ENCODE peak calls at places on chromosome 10, in ten cellular contexts. T, K, S, D, E, B, I, L, U and C are unnamed samples.
A peak's percentile ranks its signal among the peaks of the same experiment; 100 is the strongest.

GRCh38 chr10:16867556-16867955 is 50.3 kb upstream of the RSU1 start:
- DNase-seq in T (no peak), K (no peak), S (no peak), D (no peak), E (peak; percentile 92), B (no peak), I (no peak), L (no peak), U (no peak), C (no peak)

GRCh38 chr10:126518186-126519080 is 130.2 kb upstream of the ADAM12 start:
- DNase-seq in T (no peak), K (no peak), S (no peak), D (no peak), E (no peak), B (no peak), I (no peak), L (no peak), U (no peak), C (no peak)

GRCh38 chr10:72229261-72230251 is 13.5 kb upstream of the ASCC1 start:
- DNase-seq in T (no peak), K (no peak), S (peak; percentile 74), D (no peak), E (no peak), B (no peak), I (peak; percentile 74), L (no peak), U (no peak), C (no peak)

GRCh38 chr10:118873738-118874105 is 119.0 kb upstream of the CACUL1 start:
- DNase-seq in T (no peak), K (no peak), S (no peak), D (no peak), E (peak; percentile 22), B (no peak), I (no peak), L (no peak), U (no peak), C (no peak)

GRCh38 chr10:87550741-87551140 is 46.0 kb downstream of the MINPP1 start:
- DNase-seq in T (no peak), K (no peak), S (no peak), D (no peak), E (peak; percentile 80), B (no peak), I (no peak), L (no peak), U (no peak), C (no peak)

GRCh38 chr10:16835223-16835622 is 18.0 kb upstream of the RSU1 start:
- DNase-seq in T (peak; percentile 37), K (no peak), S (no peak), D (no peak), E (no peak), B (no peak), I (no peak), L (no peak), U (no peak), C (no peak)

GRCh38 chr10:6204063-6204340 is 1.3 kb downstream of the PFKFB3 start:
- DNase-seq in T (peak; percentile 56), K (peak; percentile 66), S (no peak), D (peak; percentile 76), E (no peak), B (peak; percentile 59), I (no peak), L (no peak), U (peak; percentile 51), C (peak; percentile 66)

GRCh38 chr10:92688927-92689662 is 660 bp upstream of the HHEX start:
- DNase-seq in T (no peak), K (peak; percentile 58), S (peak; percentile 74), D (peak; percentile 73), E (peak; percentile 36), B (peak; percentile 31), I (peak; percentile 69), L (peak; percentile 24), U (no peak), C (peak; percentile 44)

GRCh38 chr10:60820093-60820769 is 42.0 kb downstream of the CDK1 start:
- DNase-seq in T (no peak), K (no peak), S (no peak), D (no peak), E (peak; percentile 91), B (no peak), I (no peak), L (no peak), U (no peak), C (no peak)

GRCh38 chr10:132783165-132783736 is 2.7 kb downstream of the NKX6-2 start:
- DNase-seq in T (no peak), K (no peak), S (no peak), D (no peak), E (no peak), B (no peak), I (no peak), L (no peak), U (no peak), C (no peak)

GRCh38 chr10:118844731-118845573 is 90.2 kb upstream of the CACUL1 start:
- DNase-seq in T (no peak), K (no peak), S (no peak), D (no peak), E (peak; percentile 60), B (no peak), I (no peak), L (no peak), U (no peak), C (no peak)

GRCh38 chr10:14459670-14460069 is 128.9 kb upstream of the FRMD4A start:
- DNase-seq in T (no peak), K (no peak), S (no peak), D (no peak), E (peak; percentile 17), B (no peak), I (peak; percentile 11), L (no peak), U (no peak), C (no peak)

GRCh38 chr10:101224060-101224909 is 5.0 kb downstream of the LBX1 start:
- DNase-seq in T (no peak), K (no peak), S (no peak), D (peak; percentile 33), E (no peak), B (no peak), I (no peak), L (no peak), U (no peak), C (no peak)
- H3K27me3 ChIP-seq in T (peaks cover 67% of the 10 kb centered on the region), K (no peaks in the 10 kb centered on the region), S (peaks cover 100% of the 10 kb centered on the region), D (peaks cover 93% of the 10 kb centered on the region), E (peaks cover 95% of the 10 kb centered on the region), B (peaks cover 99% of the 10 kb centered on the region), I (peaks cover 53% of the 10 kb centered on the region), L (peaks cover 84% of the 10 kb centered on the region), U (peaks cover 100% of the 10 kb centered on the region), C (peaks cover 99% of the 10 kb centered on the region)

DNA sequence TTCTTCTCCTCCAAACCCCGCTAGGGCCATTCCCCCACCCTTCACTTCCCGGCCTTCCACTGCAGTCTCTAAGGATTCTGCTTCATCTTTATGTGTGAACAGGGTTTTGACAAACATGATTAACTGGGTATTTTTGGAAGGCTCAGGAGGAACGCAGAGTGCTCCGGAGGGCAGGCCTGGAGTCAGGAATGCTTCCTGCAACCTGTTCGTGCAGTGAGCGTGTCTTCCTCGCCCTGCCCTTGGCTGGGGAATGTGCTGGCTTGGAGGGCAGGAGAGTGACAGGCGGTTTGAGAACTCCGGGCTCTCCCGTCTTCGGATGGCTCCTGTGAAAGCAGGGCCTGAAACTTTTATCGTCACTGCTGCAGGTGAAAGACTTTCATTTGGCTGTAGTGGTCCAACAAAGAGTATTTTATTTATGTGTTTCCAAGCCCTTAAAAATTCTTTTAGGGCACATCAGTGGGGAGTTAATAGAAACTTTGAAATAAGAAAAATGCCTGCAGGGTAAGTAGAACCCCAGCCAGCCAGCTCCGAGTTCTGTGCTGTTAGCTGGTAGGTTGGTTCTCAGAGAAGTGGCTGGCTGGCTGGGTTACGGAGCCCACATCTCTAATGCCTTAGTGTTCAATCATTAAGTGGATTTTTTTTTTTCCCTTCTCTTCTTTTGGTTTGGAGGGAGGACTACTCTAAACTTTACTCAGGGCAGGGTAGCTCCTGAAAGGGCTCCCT is 51.0 kb downstream of the TCF7L2 start:
- DNase-seq in T (no peak), K (no peak), S (no peak), D (no peak), E (no peak), B (peak; percentile 37), I (no peak), L (peak; percentile 69), U (peak; percentile 62), C (no peak)
- TF ChIP-seq CTCF in T (no peak), K (no peak), S (peak; percentile 24), D (no peak), E (no peak), B (no peak), I (peak; percentile 31), L (peak; percentile 33), U (no peak), C (no peak)

DNA sequence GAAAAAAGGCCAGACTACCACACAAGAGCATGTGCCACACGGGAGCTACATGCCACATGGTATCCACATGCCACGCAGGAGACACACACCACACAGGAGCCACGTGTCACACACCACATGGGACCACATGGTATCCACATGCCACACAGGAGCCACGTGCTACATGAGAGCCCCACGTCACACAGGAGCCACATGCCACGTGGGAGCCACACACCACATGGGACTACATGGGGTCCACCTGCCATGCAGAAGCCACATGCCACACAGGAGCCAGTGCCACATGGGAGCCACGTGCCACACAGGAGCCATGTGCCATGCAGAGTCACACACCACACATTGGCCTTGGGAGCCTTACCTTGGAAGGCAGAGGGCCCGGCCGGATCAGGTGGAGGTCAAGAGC is 244.4 kb upstream of the PPP2R2D start:
- DNase-seq in T (no peak), K (no peak), S (peak; percentile 54), D (no peak), E (no peak), B (no peak), I (no peak), L (no peak), U (no peak), C (peak; percentile 51)
- H3K9me3 ChIP-seq in T (no peaks in the 10 kb centered on the region), K (no peaks in the 10 kb centered on the region), S (no peaks in the 10 kb centered on the region), D (no peaks in the 10 kb centered on the region), E (peaks cover 17% of the 10 kb centered on the region), B (no peaks in the 10 kb centered on the region), I (no peaks in the 10 kb centered on the region), L (no peaks in the 10 kb centered on the region), U (peaks cover 3% of the 10 kb centered on the region), C (no peaks in the 10 kb centered on the region)

DNA sequence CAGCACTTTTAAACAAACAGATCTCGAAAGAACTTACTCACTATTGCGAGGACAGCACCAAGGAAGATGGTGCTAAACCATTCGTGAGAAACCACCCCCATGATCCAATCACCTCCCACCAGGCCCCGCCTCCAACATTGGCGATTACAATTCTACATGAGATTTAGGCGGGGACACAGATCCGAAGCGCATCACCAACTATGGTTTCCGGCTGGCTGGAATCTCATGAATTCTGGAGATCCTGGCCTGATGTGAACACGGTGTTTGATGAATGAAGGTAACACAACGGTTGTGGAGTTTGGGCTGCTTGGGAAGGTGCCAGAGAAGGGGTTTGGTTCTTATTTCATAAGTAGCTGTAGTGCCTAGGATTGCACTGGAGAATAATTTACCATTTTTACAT is 216.7 kb downstream of the EMX2 start:
- DNase-seq in T (no peak), K (no peak), S (no peak), D (no peak), E (no peak), B (no peak), I (no peak), L (no peak), U (no peak), C (no peak)
- H3K27me3 ChIP-seq in T (no peaks in the 10 kb centered on the region), K (no peaks in the 10 kb centered on the region), S (peaks cover 11% of the 10 kb centered on the region), D (no peaks in the 10 kb centered on the region), E (no peaks in the 10 kb centered on the region), B (no peaks in the 10 kb centered on the region), I (no peaks in the 10 kb centered on the region), L (peaks cover 3% of the 10 kb centered on the region), U (peaks cover 31% of the 10 kb centered on the region), C (peaks cover 42% of the 10 kb centered on the region)